ENCODE peak calls at places on chromosomes 4 and X, in ten cellular contexts. T is GM23248, E is ascending aorta, I is tibial nerve, G is mesenchymal stem cell, B is PC-9, K is stomach, H is AG09309, P is astrocyte of the spinal cord, C is SK-N-MC. V is an unnamed sample.
A peak's percentile ranks its signal among the peaks of the same experiment; 100 is the strongest.

GRCh38 chr4:148964456-148964855 is 522.2 kb upstream of the NR3C2 start:
- DNase-seq in T (no peak), E (no peak), I (no peak), G (no peak), B (no peak), K (no peak), H (no peak), P (no peak), C (no peak), V (no peak)

GRCh38 chrX:39609941-39610340 is 487.8 kb downstream of the BCOR start:
- DNase-seq in T (peak; percentile 52), E (no peak), I (no peak), G (no peak), B (no peak), K (no peak), H (no peak), P (no peak), C (no peak), V (no peak)

GRCh38 chr4:57355066-57355465 is 244.9 kb upstream of the IGFBP7 start:
- DNase-seq in T (peak; percentile 51), E (no peak), I (no peak), G (no peak), B (no peak), K (no peak), H (no peak), P (no peak), C (no peak), V (no peak)

GRCh38 chrX:107625776-107626175 is 2.5 kb upstream of the PRPS1 start:
- DNase-seq in T (no peak), E (no peak), I (no peak), G (no peak), B (no peak), K (no peak), H (no peak), P (no peak), C (no peak), V (no peak)

GRCh38 chrX:40663880-40664630 is 16.7 kb upstream of the CXorf38 start:
- DNase-seq in T (peak; percentile 52), E (no peak), I (no peak), G (peak; percentile 29), B (no peak), K (no peak), H (no peak), P (peak; percentile 6), C (no peak), V (no peak)

GRCh38 chr4:186900232-186900900 is 176.7 kb upstream of the FAT1 start:
- DNase-seq in T (peak; percentile 89), E (no peak), I (no peak), G (peak; percentile 89), B (no peak), K (no peak), H (peak; percentile 45), P (peak; percentile 86), C (no peak), V (peak; percentile 35)

GRCh38 chr4:104099141-104099540 is 379.4 kb upstream of the TACR3 start:
- DNase-seq in T (no peak), E (no peak), I (no peak), G (no peak), B (no peak), K (no peak), H (no peak), P (no peak), C (no peak), V (no peak)

GRCh38 chrX:43741843-43742573 is 85.9 kb downstream of the MAOA start:
- DNase-seq in T (peak; percentile 50), E (no peak), I (peak; percentile 19), G (peak; percentile 26), B (no peak), K (no peak), H (no peak), P (peak; percentile 33), C (no peak), V (no peak)

GRCh38 chrX:13081385-13082285 is 37.2 kb upstream of the FAM9C start:
- DNase-seq in T (peak; percentile 42), E (no peak), I (no peak), G (no peak), B (no peak), K (no peak), H (no peak), P (no peak), C (no peak), V (no peak)

GRCh38 chr4:78829296-78829695 is 53.1 kb downstream of the BMP2K start:
- DNase-seq in T (peak; percentile 32), E (no peak), I (no peak), G (no peak), B (peak; percentile 44), K (no peak), H (no peak), P (peak; percentile 29), C (no peak), V (no peak)

GRCh38 chr4:140049924-140050681 is 103.9 kb downstream of the MAML3 start:
- DNase-seq in T (peak; percentile 56), E (no peak), I (no peak), G (no peak), B (no peak), K (no peak), H (no peak), P (peak; percentile 64), C (no peak), V (peak; percentile 31)
- H3K4me3 ChIP-seq in T (peak overlapping the region; percentile 82), E (peak overlapping the region; percentile 52), I (peak overlapping the region; percentile 44), G (peak overlapping the region; percentile 76), B (peak overlapping the region; percentile 56), K (peak overlapping the region; percentile 38), H (no peak overlapping the region), P (peak overlapping the region; percentile 36), C (no peak overlapping the region), V (no peak overlapping the region)

DNA sequence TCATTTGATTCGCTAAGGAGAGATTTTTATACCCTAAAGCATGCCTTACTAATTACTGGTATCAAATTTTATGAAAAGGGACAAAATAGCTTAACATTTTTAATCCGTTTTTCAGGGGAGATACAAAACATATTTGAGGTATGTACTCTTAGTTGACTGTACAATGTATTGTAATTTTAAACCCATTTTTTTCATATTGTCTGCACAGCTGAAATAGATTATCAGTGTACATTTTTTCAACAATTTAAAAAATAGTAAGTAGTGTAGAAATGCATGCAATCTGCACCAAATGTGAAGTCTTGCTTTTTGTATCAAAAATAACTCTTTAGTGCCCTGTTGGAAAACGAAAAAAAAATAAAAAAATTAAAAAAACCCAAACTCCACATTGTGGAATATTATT is 82.2 kb downstream of the TENM3 start:
- DNase-seq in T (no peak), E (no peak), I (no peak), G (no peak), B (no peak), K (no peak), H (no peak), P (no peak), C (no peak), V (no peak)
- H3K4me3 ChIP-seq in T (no peak overlapping the region), E (no peak overlapping the region), I (no peak overlapping the region), G (peak overlapping the region; percentile 60), B (no peak overlapping the region), K (no peak overlapping the region), H (no peak overlapping the region), P (no peak overlapping the region), C (no peak overlapping the region), V (no peak overlapping the region)

DNA sequence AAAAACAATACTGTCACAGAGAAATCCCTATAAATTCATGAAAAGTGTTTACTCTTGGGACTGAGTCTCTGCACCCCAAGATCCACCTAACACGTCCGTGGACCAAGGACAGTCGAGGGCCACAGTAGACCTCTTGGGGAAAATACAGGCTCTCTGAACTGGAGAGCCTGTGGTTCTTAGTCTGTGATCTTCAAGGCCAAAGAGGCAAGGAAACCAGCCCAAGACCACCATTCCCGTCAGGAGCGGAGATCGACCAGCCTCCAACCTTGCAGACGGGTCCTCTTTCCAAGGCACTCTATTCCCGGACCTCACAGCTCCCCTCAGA is 1.6 kb upstream of the APBB2 start:
- DNase-seq in T (no peak), E (no peak), I (no peak), G (peak; percentile 37), B (no peak), K (no peak), H (no peak), P (no peak), C (no peak), V (no peak)
- H3K4me3 ChIP-seq in T (peak overlapping the region; percentile 82), E (peak overlapping the region; percentile 59), I (peak overlapping the region; percentile 68), G (peak overlapping the region; percentile 79), B (peak overlapping the region; percentile 69), K (peak overlapping the region; percentile 58), H (peak overlapping the region; percentile 75), P (peak overlapping the region; percentile 70), C (peak overlapping the region; percentile 88), V (peak overlapping the region; percentile 62)

DNA sequence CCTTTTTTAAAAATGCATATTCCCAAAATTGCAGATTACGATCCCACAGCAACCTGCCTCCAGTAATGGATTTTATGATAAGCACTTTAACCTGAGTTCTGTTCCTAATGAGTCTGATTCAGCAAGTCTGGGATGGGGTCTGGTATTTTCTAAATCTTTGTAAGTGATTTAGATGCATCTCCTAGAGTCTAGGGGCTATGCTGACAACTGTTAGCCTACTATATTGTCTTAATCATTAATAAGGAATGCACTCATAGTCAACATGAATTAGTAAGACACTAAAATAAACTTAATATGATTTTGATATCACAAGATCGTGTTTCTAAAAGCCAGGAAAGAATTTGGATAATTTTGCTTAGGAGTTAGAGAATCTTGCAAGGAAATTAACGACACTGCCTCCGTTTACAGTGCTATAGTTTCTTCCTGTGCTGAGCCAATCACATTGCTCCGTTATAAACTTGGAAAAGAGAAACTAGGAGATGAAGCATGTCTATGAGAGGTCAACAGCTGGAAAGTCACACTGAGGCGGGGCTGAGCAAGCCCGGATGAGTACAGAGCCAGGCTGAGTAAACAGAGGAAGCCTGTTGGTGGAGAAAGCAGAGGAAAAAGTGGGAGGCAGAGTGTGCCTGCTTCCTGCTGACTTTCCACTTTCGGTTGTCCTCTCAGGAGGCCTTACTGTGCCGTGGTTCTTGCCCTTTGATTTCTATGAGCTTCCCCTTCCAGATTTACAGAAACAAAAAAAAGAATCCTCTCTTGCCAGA is 5.4 kb downstream of the SCARB2 start:
- DNase-seq in T (peak; percentile 95), E (peak; percentile 68), I (peak; percentile 81), G (peak; percentile 97), B (no peak), K (peak; percentile 74), H (peak; percentile 66), P (peak; percentile 86), C (no peak), V (peak; percentile 89)
- H3K4me3 ChIP-seq in T (peak overlapping the region; percentile 73), E (peak overlapping the region; percentile 27), I (peak overlapping the region; percentile 37), G (peak overlapping the region; percentile 69), B (no peak overlapping the region), K (peak overlapping the region; percentile 27), H (peak overlapping the region; percentile 31), P (no peak overlapping the region), C (no peak overlapping the region), V (no peak overlapping the region)

GRCh38 chrX:110006826-110007375 is 4.0 kb downstream of the TMEM164 start:
- DNase-seq in T (peak; percentile 14), E (no peak), I (no peak), G (no peak), B (no peak), K (no peak), H (no peak), P (no peak), C (no peak), V (no peak)
- H3K4me3 ChIP-seq in T (no peak overlapping the region), E (no peak overlapping the region), I (no peak overlapping the region), G (no peak overlapping the region), B (no peak overlapping the region), K (peak overlapping the region; percentile 9), H (no peak overlapping the region), P (no peak overlapping the region), C (no peak overlapping the region), V (no peak overlapping the region)